ENCODE peak calls at places on chromosomes 12 and 14, in seven cellular contexts. One of them, this sample, is unnamed.

GRCh38 chr14:76770521-76771431 is 9.5 kb downstream of the VASH1 start:
- DNase-seq in KG1: no peak
- DNase-seq in ELF-1: peak; percentile 63
- DNase-seq in EH: no peak
- DNase-seq in stimulated activated CD8-positive, alpha-beta memory T cell treated with anti-CD3 and anti-CD28 coated beads, Interleukin-4, amount 100 ng/mL, for 1 hour: no peak
- DNase-seq in GM20000: no peak
- DNase-seq in activated naive CD8-positive, alpha-beta T cell treated with anti-CD3 and anti-CD28 coated beads, Interleukin-2, amount 50 U/mL, for 24 hours: no peak
- DNase-seq in this sample: no peak

GRCh38 chr12:122117979-122118378 is 39.4 kb downstream of the MLXIP start:
- DNase-seq in EH: no peak
- DNase-seq in stimulated activated CD8-positive, alpha-beta memory T cell treated with anti-CD3 and anti-CD28 coated beads, Interleukin-4, amount 100 ng/mL, for 1 hour: no peak
- DNase-seq in ELF-1: no peak
- DNase-seq in GM20000: no peak
- DNase-seq in activated naive CD8-positive, alpha-beta T cell treated with anti-CD3 and anti-CD28 coated beads, Interleukin-2, amount 50 U/mL, for 24 hours: no peak
- DNase-seq in KG1: no peak
- DNase-seq in this sample: no peak

GRCh38 chr12:46371718-46372130 is 849 bp downstream of the SLC38A2 start:
- DNase-seq in stimulated activated CD8-positive, alpha-beta memory T cell treated with anti-CD3 and anti-CD28 coated beads, Interleukin-4, amount 100 ng/mL, for 1 hour: no peak
- DNase-seq in EH: peak; percentile 67
- DNase-seq in activated naive CD8-positive, alpha-beta T cell treated with anti-CD3 and anti-CD28 coated beads, Interleukin-2, amount 50 U/mL, for 24 hours: peak; percentile 65
- DNase-seq in GM20000: peak; percentile 67
- DNase-seq in KG1: no peak
- DNase-seq in ELF-1: no peak
- DNase-seq in this sample: peak; percentile 72

GRCh38 chr14:52852810-52853521 is 61.6 kb upstream of the GNPNAT1 start:
- DNase-seq in ELF-1: peak; percentile 23
- DNase-seq in KG1: no peak
- DNase-seq in EH: peak; percentile 40
- DNase-seq in GM20000: no peak
- DNase-seq in stimulated activated CD8-positive, alpha-beta memory T cell treated with anti-CD3 and anti-CD28 coated beads, Interleukin-4, amount 100 ng/mL, for 1 hour: no peak
- DNase-seq in activated naive CD8-positive, alpha-beta T cell treated with anti-CD3 and anti-CD28 coated beads, Interleukin-2, amount 50 U/mL, for 24 hours: no peak
- DNase-seq in this sample: no peak

GRCh38 chr14:99541677-99542470 is 60.7 kb downstream of the CCNK start:
- DNase-seq in stimulated activated CD8-positive, alpha-beta memory T cell treated with anti-CD3 and anti-CD28 coated beads, Interleukin-4, amount 100 ng/mL, for 1 hour: no peak
- DNase-seq in EH: no peak
- DNase-seq in ELF-1: peak; percentile 44
- DNase-seq in activated naive CD8-positive, alpha-beta T cell treated with anti-CD3 and anti-CD28 coated beads, Interleukin-2, amount 50 U/mL, for 24 hours: no peak
- DNase-seq in KG1: no peak
- DNase-seq in GM20000: no peak
- DNase-seq in this sample: no peak

GRCh38 chr12:65634626-65635331 is 189.5 kb upstream of the HMGA2 start:
- DNase-seq in GM20000: no peak
- DNase-seq in EH: peak; percentile 79
- DNase-seq in activated naive CD8-positive, alpha-beta T cell treated with anti-CD3 and anti-CD28 coated beads, Interleukin-2, amount 50 U/mL, for 24 hours: no peak
- DNase-seq in stimulated activated CD8-positive, alpha-beta memory T cell treated with anti-CD3 and anti-CD28 coated beads, Interleukin-4, amount 100 ng/mL, for 1 hour: no peak
- DNase-seq in ELF-1: no peak
- DNase-seq in KG1: no peak
- DNase-seq in this sample: no peak

GRCh38 chr14:101224356-101225115 is 321.0 kb upstream of the RTL1 start:
- DNase-seq in activated naive CD8-positive, alpha-beta T cell treated with anti-CD3 and anti-CD28 coated beads, Interleukin-2, amount 50 U/mL, for 24 hours: no peak
- DNase-seq in GM20000: no peak
- DNase-seq in KG1: no peak
- DNase-seq in ELF-1: peak; percentile 43
- DNase-seq in EH: no peak
- DNase-seq in stimulated activated CD8-positive, alpha-beta memory T cell treated with anti-CD3 and anti-CD28 coated beads, Interleukin-4, amount 100 ng/mL, for 1 hour: no peak
- DNase-seq in this sample: no peak

GRCh38 chr12:89040146-89040964 is 311.9 kb downstream of the DUSP6 start:
- DNase-seq in ELF-1: no peak
- DNase-seq in GM20000: peak; percentile 62
- DNase-seq in stimulated activated CD8-positive, alpha-beta memory T cell treated with anti-CD3 and anti-CD28 coated beads, Interleukin-4, amount 100 ng/mL, for 1 hour: no peak
- DNase-seq in activated naive CD8-positive, alpha-beta T cell treated with anti-CD3 and anti-CD28 coated beads, Interleukin-2, amount 50 U/mL, for 24 hours: peak; percentile 72
- DNase-seq in KG1: peak; percentile 95
- DNase-seq in EH: peak; percentile 60
- DNase-seq in this sample: peak; percentile 96

GRCh38 chr14:23306412-23307145 is at the start of gene BCL2L2:
- DNase-seq in KG1: peak; percentile 72
- DNase-seq in stimulated activated CD8-positive, alpha-beta memory T cell treated with anti-CD3 and anti-CD28 coated beads, Interleukin-4, amount 100 ng/mL, for 1 hour: no peak
- DNase-seq in ELF-1: peak; percentile 95
- DNase-seq in EH: peak; percentile 93
- DNase-seq in activated naive CD8-positive, alpha-beta T cell treated with anti-CD3 and anti-CD28 coated beads, Interleukin-2, amount 50 U/mL, for 24 hours: peak; percentile 40
- DNase-seq in GM20000: peak; percentile 79
- DNase-seq in this sample: peak; percentile 48

GRCh38 chr14:72892879-72893635 is 844 bp downstream of the DPF3 start:
- DNase-seq in EH: peak; percentile 42
- DNase-seq in activated naive CD8-positive, alpha-beta T cell treated with anti-CD3 and anti-CD28 coated beads, Interleukin-2, amount 50 U/mL, for 24 hours: peak; percentile 37
- DNase-seq in ELF-1: no peak
- DNase-seq in GM20000: peak; percentile 52
- DNase-seq in stimulated activated CD8-positive, alpha-beta memory T cell treated with anti-CD3 and anti-CD28 coated beads, Interleukin-4, amount 100 ng/mL, for 1 hour: no peak
- DNase-seq in KG1: no peak
- DNase-seq in this sample: peak; percentile 41

GRCh38 chr14:106094654-106095189 is 568.3 kb downstream of the TMEM121 start:
- DNase-seq in ELF-1: peak; percentile 11
- DNase-seq in KG1: no peak
- DNase-seq in stimulated activated CD8-positive, alpha-beta memory T cell treated with anti-CD3 and anti-CD28 coated beads, Interleukin-4, amount 100 ng/mL, for 1 hour: no peak
- DNase-seq in activated naive CD8-positive, alpha-beta T cell treated with anti-CD3 and anti-CD28 coated beads, Interleukin-2, amount 50 U/mL, for 24 hours: peak; percentile 95
- DNase-seq in EH: peak; percentile 1
- DNase-seq in GM20000: peak; percentile 8
- DNase-seq in this sample: no peak

GRCh38 chr12:51814311-51815088 is 34.0 kb downstream of the FIGNL2 start:
- DNase-seq in EH: peak; percentile 81
- DNase-seq in stimulated activated CD8-positive, alpha-beta memory T cell treated with anti-CD3 and anti-CD28 coated beads, Interleukin-4, amount 100 ng/mL, for 1 hour: no peak
- DNase-seq in activated naive CD8-positive, alpha-beta T cell treated with anti-CD3 and anti-CD28 coated beads, Interleukin-2, amount 50 U/mL, for 24 hours: peak; percentile 77
- DNase-seq in GM20000: peak; percentile 89
- DNase-seq in KG1: no peak
- DNase-seq in ELF-1: peak; percentile 81
- DNase-seq in this sample: peak; percentile 79

GRCh38 chr14:20969336-20969735 is 14.0 kb downstream of the RNASE2 start:
- DNase-seq in GM20000: no peak
- DNase-seq in EH: no peak
- DNase-seq in KG1: no peak
- DNase-seq in activated naive CD8-positive, alpha-beta T cell treated with anti-CD3 and anti-CD28 coated beads, Interleukin-2, amount 50 U/mL, for 24 hours: no peak
- DNase-seq in stimulated activated CD8-positive, alpha-beta memory T cell treated with anti-CD3 and anti-CD28 coated beads, Interleukin-4, amount 100 ng/mL, for 1 hour: no peak
- DNase-seq in ELF-1: no peak
- DNase-seq in this sample: no peak

GRCh38 chr14:88248606-88249005 is 74.5 kb downstream of the KCNK10 start:
- DNase-seq in ELF-1: no peak
- DNase-seq in EH: peak; percentile 11
- DNase-seq in KG1: no peak
- DNase-seq in activated naive CD8-positive, alpha-beta T cell treated with anti-CD3 and anti-CD28 coated beads, Interleukin-2, amount 50 U/mL, for 24 hours: no peak
- DNase-seq in GM20000: no peak
- DNase-seq in stimulated activated CD8-positive, alpha-beta memory T cell treated with anti-CD3 and anti-CD28 coated beads, Interleukin-4, amount 100 ng/mL, for 1 hour: no peak
- DNase-seq in this sample: no peak

GRCh38 chr12:82817368-82817767 is 130.7 kb downstream of the TMTC2 start:
- DNase-seq in ELF-1: no peak
- DNase-seq in KG1: no peak
- DNase-seq in activated naive CD8-positive, alpha-beta T cell treated with anti-CD3 and anti-CD28 coated beads, Interleukin-2, amount 50 U/mL, for 24 hours: no peak
- DNase-seq in stimulated activated CD8-positive, alpha-beta memory T cell treated with anti-CD3 and anti-CD28 coated beads, Interleukin-4, amount 100 ng/mL, for 1 hour: no peak
- DNase-seq in GM20000: no peak
- DNase-seq in EH: peak; percentile 12
- DNase-seq in this sample: no peak